ENCODE peak calls at places on chromosomes 4 and X, in five cellular contexts. Y is AG10803, D is lung, B is upper lobe of right lung, U is PC-9. X is an unnamed sample.

GRCh38 chr4:924107-925096 is 7.7 kb downstream of the GAK start:
- DNase-seq in Y (peak), D (no peak), B (peak), U (no peak), X (no peak)

GRCh38 chr4:88108747-88109122 is 49.7 kb downstream of the ABCG2 start:
- DNase-seq in Y (no peak), D (no peak), B (no peak), U (no peak), X (no peak)

GRCh38 chr4:80790152-80790551 is 240.4 kb upstream of the BMP3 start:
- DNase-seq in Y (no peak), D (no peak), B (no peak), U (no peak), X (no peak)

GRCh38 chr4:104751468-104751867 is 256.8 kb upstream of the CXXC4 start:
- DNase-seq in Y (no peak), D (no peak), B (no peak), U (no peak), X (no peak)

GRCh38 chr4:24560770-24561415 is 23.5 kb downstream of the DHX15 start:
- DNase-seq in Y (peak), D (no peak), B (no peak), U (no peak), X (no peak)

GRCh38 chr4:144650311-144650820 is 4.4 kb downstream of the HHIP start:
- DNase-seq in Y (no peak), D (no peak), B (no peak), U (no peak), X (no peak)

GRCh38 chrX:125681507-125681906 is 361.8 kb downstream of the TEX13C start:
- DNase-seq in Y (no peak), D (no peak), B (no peak), U (no peak), X (no peak)

GRCh38 chr4:93777081-93777460 is 51.5 kb upstream of the ATOH1 start:
- DNase-seq in Y (no peak), D (no peak), B (no peak), U (no peak), X (no peak)

GRCh38 chr4:54322817-54323417 is 93.8 kb downstream of the PDGFRA start:
- DNase-seq in Y (peak), D (peak), B (peak), U (peak), X (peak)

GRCh38 chr4:156693557-156693956 is 278.0 kb downstream of the PDGFC start:
- DNase-seq in Y (no peak), D (no peak), B (no peak), U (no peak), X (no peak)

GRCh38 chr4:155474758-155475157 is 98.0 kb upstream of the MAP9 start:
- DNase-seq in Y (no peak), D (no peak), B (no peak), U (no peak), X (no peak)

GRCh38 chr4:81471361-81472248 is at the start of gene RASGEF1B:
- DNase-seq in Y (peak), D (peak), B (peak), U (peak), X (peak)

GRCh38 chr4:41455215-41455614 is 82.7 kb upstream of the LIMCH1 start:
- DNase-seq in Y (no peak), D (no peak), B (no peak), U (peak), X (no peak)

GRCh38 chr4:184746532-184746870 is 12.6 kb upstream of the CENPU start:
- DNase-seq in Y (peak), D (peak), B (no peak), U (peak), X (no peak)

GRCh38 chrX:110448459-110448858 is 89.8 kb downstream of the RTL9 start:
- DNase-seq in Y (no peak), D (no peak), B (no peak), U (no peak), X (no peak)

GRCh38 chrX:110444996-110445395 is 86.3 kb downstream of the RTL9 start:
- DNase-seq in Y (no peak), D (no peak), B (no peak), U (no peak), X (no peak)

GRCh38 chrX:110437686-110438085 is 79.0 kb downstream of the RTL9 start:
- DNase-seq in Y (no peak), D (no peak), B (no peak), U (no peak), X (no peak)

GRCh38 chrX:110440016-110440805 is 81.6 kb downstream of the RTL9 start:
- DNase-seq in Y (no peak), D (no peak), B (no peak), U (no peak), X (no peak)

GRCh38 chrX:110442631-110443030 is 84.0 kb downstream of the RTL9 start:
- DNase-seq in Y (peak), D (no peak), B (no peak), U (peak), X (no peak)
- TF ChIP-seq CTCF in Y (peak), D (no peak), B (no peak), U (peak), X (peak)

DNA sequence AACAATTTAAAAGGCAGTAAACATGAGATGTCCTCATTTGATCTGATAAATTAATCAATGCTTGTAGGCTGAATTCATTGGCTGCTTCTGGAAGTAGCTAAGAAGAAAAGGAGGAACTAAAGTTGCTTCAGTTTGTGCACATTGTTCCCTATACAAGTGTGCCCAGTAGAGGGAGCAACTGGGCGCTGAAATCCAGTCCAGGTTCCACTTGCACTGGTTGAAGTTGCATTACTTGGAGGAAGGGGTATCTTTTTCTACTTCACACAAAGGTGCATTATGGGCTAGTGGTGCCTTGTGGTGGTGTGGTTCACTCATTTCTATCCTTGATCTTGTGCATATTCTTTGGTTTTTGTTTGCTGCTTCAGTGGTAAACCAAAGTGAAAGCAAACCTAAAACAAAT is 67.9 kb upstream of the SOX3 start:
- DNase-seq in Y (peak), D (peak), B (no peak), U (peak), X (no peak)
- TF ChIP-seq CTCF in Y (peak), D (no peak), B (peak), U (peak), X (peak)

GRCh38 chrX:131746491-131746968 is 202.7 kb downstream of the OR13H1 start:
- DNase-seq in Y (no peak), D (peak), B (no peak), U (peak), X (no peak)
- TF ChIP-seq CTCF in Y (no peak), D (peak), B (no peak), U (no peak), X (no peak)

DNA sequence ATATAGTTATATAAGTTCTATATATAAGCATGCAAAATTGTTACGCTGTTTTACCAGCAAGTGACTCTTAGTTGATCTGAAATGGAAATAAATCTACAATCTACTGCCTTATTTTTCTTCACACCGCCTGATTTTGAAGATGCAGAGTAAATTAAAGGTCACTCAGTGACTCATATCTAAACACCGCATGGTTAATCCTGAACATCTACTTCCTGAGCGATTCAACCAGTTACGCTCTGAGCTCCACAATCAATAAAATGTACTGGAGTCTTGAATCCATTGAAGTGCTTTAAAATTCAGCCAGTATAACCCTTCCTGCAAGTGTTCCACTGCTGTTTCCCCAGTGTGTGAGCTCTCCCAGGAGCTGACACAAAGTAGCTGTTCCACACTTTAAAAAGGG is 192.8 kb downstream of the SLC7A11 start:
- DNase-seq in Y (no peak), D (no peak), B (no peak), U (no peak), X (no peak)
- TF ChIP-seq CTCF in Y (no peak), D (no peak), B (no peak), U (no peak), X (no peak)